ENCODE peak calls at places on chromosome 15, in five cellular contexts. O is neuronal stem cell, U is trophoblast cell, B is H9, P is H1. T is an unnamed sample.

GRCh38 chr15:67843571-67844387 is 3.9 kb upstream of the RNU6-1 start:
- DNase-seq in O (peak), P (no peak), B (no peak), U (peak), T (peak)

GRCh38 chr15:51634591-51635198 is 12.1 kb upstream of the DMXL2 start:
- DNase-seq in B (no peak), U (no peak), P (no peak), O (no peak), T (no peak)

GRCh38 chr15:43127752-43128151 is 5.6 kb upstream of the TMEM62 start:
- DNase-seq in O (no peak), P (no peak), B (no peak), U (no peak), T (no peak)

GRCh38 chr15:62779041-62779810 is 263.3 kb upstream of the TPM1 start:
- DNase-seq in U (peak), P (no peak), B (no peak), O (no peak), T (peak)

GRCh38 chr15:96324192-96324895 is 6.2 kb upstream of the NR2F2 start:
- DNase-seq in O (no peak), U (peak), P (no peak), B (no peak), T (peak)

GRCh38 chr15:66025972-66026371 is 156.7 kb downstream of the RAB11A start:
- DNase-seq in U (peak), O (no peak), P (peak), B (peak), T (no peak)

GRCh38 chr15:85172846-85173490 is 191.3 kb downstream of the PDE8A start:
- DNase-seq in U (no peak), B (no peak), P (no peak), O (no peak), T (no peak)

GRCh38 chr15:83904107-83904720 is 250.3 kb downstream of the ADAMTSL3 start:
- DNase-seq in O (no peak), B (no peak), P (no peak), U (no peak), T (peak)

GRCh38 chr15:78205856-78206255 is 28.5 kb downstream of the ACSBG1 start:
- DNase-seq in B (no peak), P (no peak), U (no peak), O (no peak), T (no peak)

GRCh38 chr15:62647195-62647865 is 395.2 kb upstream of the TPM1 start:
- DNase-seq in P (no peak), O (no peak), U (peak), B (no peak), T (peak)

GRCh38 chr15:92811514-92811913 is 88.6 kb upstream of the CHD2 start:
- DNase-seq in O (no peak), P (no peak), B (no peak), U (peak), T (no peak)

GRCh38 chr15:60370804-60371700 is 26.7 kb downstream of the ANXA2 start:
- DNase-seq in O (no peak), B (no peak), P (no peak), U (no peak), T (peak)

GRCh38 chr15:35289029-35289617 is 204.0 kb upstream of the NANOGP8 start:
- DNase-seq in O (peak), B (no peak), P (no peak), U (peak), T (peak)

GRCh38 chr15:41971893-41972340 is 440 bp downstream of the EHD4 start:
- DNase-seq in U (no peak), P (no peak), B (no peak), O (peak), T (no peak)
- H2BK12ac ChIP-seq in U (peak), P (no peak), B (no peak), O (peak), T (no peak)

GRCh38 chr15:41955807-41956525 is 16.4 kb downstream of the EHD4 start:
- DNase-seq in P (no peak), O (no peak), U (peak), B (peak), T (no peak)

GRCh38 chr15:41958002-41958420 is 14.3 kb downstream of the EHD4 start:
- DNase-seq in O (no peak), P (no peak), B (no peak), U (no peak), T (no peak)

GRCh38 chr15:41955100-41955499 is 17.3 kb downstream of the EHD4 start:
- DNase-seq in O (no peak), B (no peak), U (no peak), P (no peak), T (no peak)

GRCh38 chr15:41954036-41954435 is 18.3 kb downstream of the EHD4 start:
- DNase-seq in B (no peak), O (no peak), U (no peak), P (no peak), T (no peak)

GRCh38 chr15:41957021-41957897 is 15.1 kb downstream of the EHD4 start:
- DNase-seq in O (no peak), U (no peak), B (no peak), P (no peak), T (peak)
- H3K4ac ChIP-seq in O (no peak), U (peak), B (no peak), P (no peak), T (no peak)

GRCh38 chr15:87735536-87735935 is 521.0 kb downstream of the NTRK3 start:
- DNase-seq in U (no peak), O (no peak), P (no peak), B (no peak), T (no peak)
- H2BK12ac ChIP-seq in U (no peak), O (no peak), P (no peak), B (no peak), T (no peak)

GRCh38 chr15:90654233-90655124 is 62.7 kb upstream of the BLM start:
- DNase-seq in B (no peak), O (no peak), P (no peak), U (no peak), T (no peak)

GRCh38 chr15:90665288-90666134 is 51.6 kb upstream of the BLM start:
- DNase-seq in O (no peak), B (no peak), U (peak), P (no peak), T (no peak)

GRCh38 chr15:90664650-90665287 is 52.4 kb upstream of the BLM start:
- DNase-seq in B (no peak), P (no peak), O (no peak), U (peak), T (no peak)

GRCh38 chr15:90659481-90659880 is 57.7 kb upstream of the BLM start:
- DNase-seq in P (no peak), U (no peak), O (no peak), B (no peak), T (no peak)

GRCh38 chr15:90660195-90660995 is 56.8 kb upstream of the BLM start:
- DNase-seq in B (peak), U (peak), P (no peak), O (no peak), T (peak)
- H3K4ac ChIP-seq in B (no peak), U (no peak), P (no peak), O (no peak), T (peak)

DNA sequence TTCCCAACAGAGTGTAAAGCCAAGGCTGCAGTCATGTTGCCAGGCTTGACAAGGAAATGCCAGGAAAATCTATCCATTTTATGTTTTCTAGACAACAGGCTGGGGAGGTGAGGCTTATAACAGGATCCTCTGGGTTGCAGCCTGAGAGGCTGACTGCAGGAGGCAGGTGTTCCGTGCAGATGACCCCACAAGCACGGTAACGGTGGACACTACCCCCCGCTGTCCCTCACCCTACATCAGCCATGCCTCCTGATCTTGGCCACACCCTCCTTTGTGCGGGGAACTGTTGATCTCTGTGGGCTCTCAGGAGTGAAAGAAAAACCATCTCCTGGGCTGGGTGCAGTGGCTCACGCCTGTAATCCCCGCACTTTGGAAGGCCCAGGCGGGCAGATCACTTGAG is 68.0 kb upstream of the ADPGK start:
- DNase-seq in B (no peak), P (no peak), U (no peak), O (no peak), T (no peak)
- H2BK12ac ChIP-seq in B (no peak), P (no peak), U (no peak), O (no peak), T (no peak)

GRCh38 chr15:80568298-80568697 is 126.8 kb upstream of the ABHD17C start:
- DNase-seq in U (peak), B (no peak), O (no peak), P (no peak), T (peak)

GRCh38 chr15:80564056-80564455 is 131.1 kb upstream of the ABHD17C start:
- DNase-seq in U (no peak), P (no peak), O (no peak), B (no peak), T (no peak)

GRCh38 chr15:80565398-80565797 is 129.7 kb upstream of the ABHD17C start:
- DNase-seq in U (no peak), B (no peak), O (no peak), P (no peak), T (no peak)

GRCh38 chr15:80567721-80568157 is 127.4 kb upstream of the ABHD17C start:
- DNase-seq in P (peak), B (peak), U (peak), O (peak), T (peak)

GRCh38 chr15:80565988-80566387 is 129.1 kb upstream of the ABHD17C start:
- DNase-seq in U (no peak), B (no peak), O (no peak), P (no peak), T (no peak)
- H3K4ac ChIP-seq in U (no peak), B (no peak), O (no peak), P (no peak), T (no peak)

T was measured in mesenchymal stem cell.